ENCODE peak calls at places on chromosome X, in eight cellular contexts. U is fibroblast of lung, S is breast epithelium, B is cardiac fibroblast, C is IMR-90, T is AG09319, W is AG04450, D is fibroblast of mammary gland. V is an unnamed sample.

GRCh38 chrX:113675278-113675677 is 834.6 kb upstream of the AMOT start:
- DNase-seq in W (no peak), U (peak; percentile 14), S (no peak), T (no peak), C (no peak), B (peak; percentile 0), D (peak; percentile 13), V (no peak)

GRCh38 chrX:20218809-20219505 is 47.8 kb downstream of the RPS6KA3 start:
- DNase-seq in C (peak; percentile 20), D (no peak), S (no peak), W (no peak), U (no peak), T (no peak), B (peak; percentile 51), V (peak; percentile 65)

GRCh38 chrX:120794525-120794975 is 81.1 kb downstream of the CT47B1 start:
- DNase-seq in D (peak; percentile 42), B (peak; percentile 61), S (no peak), W (no peak), U (peak; percentile 63), C (no peak), T (no peak), V (peak; percentile 35)

GRCh38 chrX:20057479-20057878 is 59.2 kb downstream of the MAP7D2 start:
- DNase-seq in T (no peak), W (no peak), U (no peak), C (no peak), B (no peak), D (no peak), S (no peak), V (no peak)

GRCh38 chrX:9878141-9878875 is 88.8 kb upstream of the CLDN34 start:
- DNase-seq in W (no peak), B (no peak), C (peak; percentile 65), D (no peak), S (no peak), U (no peak), T (no peak), V (no peak)

GRCh38 chrX:153381684-153382532 is 19.2 kb downstream of the PNMA6E start:
- DNase-seq in T (peak; percentile 91), C (peak; percentile 81), U (peak; percentile 83), B (peak; percentile 84), D (peak; percentile 91), S (no peak), W (peak; percentile 45), V (peak; percentile 96)

GRCh38 chrX:11890843-11891514 is 132.9 kb downstream of the MSL3 start:
- DNase-seq in B (peak; percentile 41), T (no peak), S (peak; percentile 17), C (no peak), W (no peak), U (no peak), D (peak; percentile 45), V (no peak)

GRCh38 chrX:45322382-45322781 is 121.7 kb upstream of the DIPK2B start:
- DNase-seq in S (peak; percentile 27), W (peak; percentile 47), T (peak; percentile 57), U (peak; percentile 75), C (peak; percentile 83), B (peak; percentile 87), D (peak; percentile 88), V (peak; percentile 87)

GRCh38 chrX:48520976-48521352 is 644 bp upstream of the EBP start:
- DNase-seq in D (no peak), U (no peak), T (no peak), C (no peak), S (no peak), W (no peak), B (no peak), V (no peak)

GRCh38 chrX:153317996-153318722 is 3.4 kb downstream of the PNMA6F start:
- DNase-seq in W (no peak), B (no peak), T (no peak), C (no peak), D (no peak), S (no peak), U (no peak), V (no peak)

GRCh38 chrX:150527108-150527507 is 41.3 kb upstream of the MTM1 start:
- DNase-seq in C (no peak), W (no peak), S (no peak), T (no peak), D (no peak), U (no peak), B (no peak), V (no peak)

GRCh38 chrX:13691845-13692334 is 3.0 kb downstream of the RAB9A start:
- DNase-seq in U (peak; percentile 21), B (no peak), S (no peak), T (no peak), D (peak; percentile 33), W (no peak), C (no peak), V (peak; percentile 20)

GRCh38 chrX:68835104-68835442 is 6.3 kb downstream of the EFNB1 start:
- DNase-seq in W (no peak), C (no peak), B (no peak), U (no peak), T (no peak), D (no peak), S (no peak), V (no peak)

DNA sequence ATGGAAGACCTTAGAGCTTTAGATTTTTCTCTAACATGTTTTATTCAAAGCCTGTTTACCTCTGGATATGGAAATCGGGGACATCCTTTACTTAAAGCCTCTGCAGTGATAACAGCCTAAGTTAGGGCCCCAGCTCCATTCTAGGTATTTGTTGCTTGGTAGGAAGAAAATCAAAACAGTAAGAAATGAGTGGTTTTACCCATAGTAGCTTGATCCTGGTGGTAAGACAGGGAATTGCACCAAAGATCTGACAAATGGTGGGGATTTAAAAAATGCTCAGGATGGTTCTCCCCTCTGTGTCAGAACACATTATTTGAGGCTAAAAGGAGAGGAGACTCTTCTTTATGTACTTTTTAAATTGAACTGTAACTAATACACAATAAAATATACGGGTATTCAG is 52.4 kb downstream of the AFF2 start:
- DNase-seq in U (no peak), C (no peak), S (no peak), D (no peak), T (no peak), B (no peak), W (no peak), V (peak; percentile 2)
- TF ChIP-seq CTCF in U (peak; percentile 25), C (peak; percentile 6), S (no peak), D (peak; percentile 23), T (no peak), B (peak; percentile 14), W (peak; percentile 25), V (peak; percentile 14)

DNA sequence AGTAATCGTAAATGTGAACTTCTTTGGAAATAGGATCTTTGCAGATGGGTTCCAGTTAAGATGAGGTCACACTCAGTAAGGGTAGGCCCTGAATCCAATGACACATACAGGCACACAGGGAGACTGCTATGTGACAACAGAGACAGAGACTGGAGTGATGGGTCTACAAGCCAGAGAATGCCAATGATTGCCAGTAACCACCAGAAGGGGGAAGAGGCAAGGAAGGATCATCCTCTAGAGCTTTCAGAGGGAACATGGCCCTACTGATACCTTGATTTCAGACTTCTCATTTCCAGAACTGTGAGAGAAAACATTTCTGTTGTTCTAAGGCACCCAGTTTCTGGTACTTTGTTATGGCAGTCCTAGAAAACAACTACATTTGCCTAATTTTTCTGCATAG is 73.1 kb upstream of the CCDC160 start:
- DNase-seq in U (no peak), S (no peak), D (no peak), C (no peak), W (no peak), B (no peak), T (no peak), V (no peak)
- TF ChIP-seq CTCF in U (no peak), S (no peak), D (no peak), C (no peak), W (no peak), B (no peak), T (no peak), V (no peak)

GRCh38 chrX:138754861-138755260 is 43.3 kb upstream of the FGF13 start:
- DNase-seq in T (no peak), U (peak; percentile 63), C (no peak), W (no peak), B (no peak), S (no peak), D (peak; percentile 18), V (no peak)

GRCh38 chrX:138761380-138761779 is 49.9 kb upstream of the FGF13 start:
- DNase-seq in T (no peak), U (no peak), D (no peak), B (no peak), W (no peak), S (no peak), C (no peak), V (no peak)

GRCh38 chrX:138759217-138759943 is 47.9 kb upstream of the FGF13 start:
- DNase-seq in U (no peak), S (no peak), C (no peak), T (no peak), W (no peak), D (no peak), B (no peak), V (no peak)

DNA sequence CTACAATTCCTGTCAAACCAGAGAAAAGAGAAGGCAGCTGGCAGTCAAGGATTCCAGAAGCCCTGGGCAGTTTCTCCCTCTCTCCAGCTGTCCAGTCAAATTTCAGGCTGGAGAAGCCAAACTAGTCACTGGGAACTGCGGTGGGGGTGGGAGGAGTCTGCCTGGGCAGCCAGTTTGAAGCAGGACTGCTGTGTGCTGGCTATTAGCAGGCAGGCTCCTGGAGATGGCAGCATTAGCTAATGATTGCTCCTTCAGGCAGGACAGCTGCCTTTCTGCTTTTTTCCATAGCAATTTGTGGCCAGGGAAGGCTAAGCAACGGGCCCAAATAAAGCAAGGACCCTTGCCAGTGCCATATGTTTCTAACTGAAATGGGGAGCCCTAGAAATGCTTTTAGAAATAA is 44.7 kb upstream of the FGF13 start:
- DNase-seq in D (peak; percentile 56), S (peak; percentile 18), W (no peak), C (no peak), T (no peak), U (peak; percentile 78), B (peak; percentile 2), V (peak; percentile 1)
- TF ChIP-seq CTCF in D (peak; percentile 28), S (no peak), W (no peak), C (no peak), T (peak; percentile 39), U (peak; percentile 26), B (no peak), V (no peak)

GRCh38 chrX:71128166-71128833 is 9.9 kb downstream of the MED12 start:
- DNase-seq in S (no peak), T (no peak), C (peak; percentile 64), B (peak; percentile 35), U (peak; percentile 25), D (peak; percentile 55), W (no peak), V (peak; percentile 34)

GRCh38 chrX:71131510-71131909 is 13.1 kb downstream of the MED12 start:
- DNase-seq in C (no peak), B (no peak), S (no peak), D (no peak), T (no peak), U (no peak), W (no peak), V (no peak)

DNA sequence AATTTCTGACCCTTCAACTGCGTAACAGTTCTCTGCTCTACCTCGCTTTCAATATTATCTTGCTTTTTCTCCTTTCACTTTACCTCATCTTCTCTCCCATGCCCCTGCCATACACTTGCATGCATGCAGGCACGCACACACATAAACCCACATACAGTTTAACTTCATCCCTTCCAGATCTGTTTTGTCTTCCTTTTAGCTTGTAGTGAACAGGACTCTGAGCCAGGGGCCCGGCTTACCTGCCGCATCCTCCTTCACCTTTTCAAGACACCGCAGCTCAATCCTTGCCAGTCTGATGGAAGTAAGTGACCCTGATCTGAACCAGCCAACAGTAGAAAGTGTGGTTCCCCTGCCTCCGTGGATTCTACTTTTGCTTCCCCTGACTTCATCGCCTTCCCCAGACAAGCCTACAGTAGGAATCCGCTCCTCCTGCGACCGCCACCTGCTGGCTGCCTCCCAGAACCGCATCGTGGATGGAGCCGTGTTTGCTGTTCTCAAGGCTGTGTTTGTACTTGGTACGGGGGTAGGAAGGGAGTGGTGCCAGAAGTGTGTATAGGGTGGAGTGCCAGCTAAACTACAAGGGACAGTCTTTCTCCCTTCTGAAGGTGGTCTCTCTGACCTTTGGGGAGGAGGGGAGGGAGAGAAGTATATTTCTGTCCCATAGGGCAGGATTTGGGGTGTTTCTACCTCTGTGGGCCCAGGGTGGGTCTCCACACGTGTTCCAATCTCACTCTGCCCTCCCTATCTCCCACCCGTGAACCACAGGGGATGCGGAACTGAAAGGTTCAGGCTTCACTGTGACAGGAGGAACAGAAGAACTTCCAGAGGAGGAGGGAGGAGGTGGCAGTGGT is 10.7 kb downstream of the MED12 start:
- DNase-seq in W (no peak), C (peak; percentile 54), U (peak; percentile 42), D (peak; percentile 53), S (peak; percentile 52), T (no peak), B (peak; percentile 66), V (peak; percentile 77)
- TF ChIP-seq CTCF in W (peak; percentile 79), C (peak; percentile 71), U (peak; percentile 78), D (peak; percentile 74), S (peak; percentile 41), T (peak; percentile 78), B (peak; percentile 75), V (peak; percentile 89)